ENCODE peak calls at places on chromosome 19, in four cellular contexts. V is EL; D is T-helper 2 cell; U is stimulated activated CD4-positive, alpha-beta T cell treated with anti-CD3 and anti-CD28 coated beads, TNF-alpha, amount 100 ng/mL, for 1 hour. X is an unnamed sample.

GRCh38 chr19:6828698-6829633 is 56.5 kb downstream of the VAV1 start:
- DNase-seq in U (no peak), D (peak; percentile 20), V (no peak), X (no peak)

GRCh38 chr19:10219678-10220077 is 11.5 kb downstream of the S1PR2 start:
- DNase-seq in U (no peak), V (peak; percentile 55), D (peak; percentile 24), X (peak; percentile 41)

GRCh38 chr19:6774821-6775707 is 2.6 kb downstream of the VAV1 start:
- DNase-seq in D (no peak), U (no peak), V (no peak), X (peak; percentile 26)

GRCh38 chr19:46950526-46951235 is 69.0 kb upstream of the NPAS1 start:
- DNase-seq in U (no peak), V (no peak), D (no peak), X (no peak)

GRCh38 chr19:58182577-58182988 is 278 bp upstream of the ZNF274 start:
- DNase-seq in U (peak; percentile 69), D (peak; percentile 80), V (no peak), X (no peak)

GRCh38 chr19:33861950-33862349 is 65.3 kb downstream of the KCTD15 start:
- DNase-seq in V (no peak), U (no peak), D (no peak), X (no peak)

GRCh38 chr19:55442372-55443044 is 592 bp downstream of the SHISA7 start:
- DNase-seq in V (no peak), D (no peak), U (no peak), X (no peak)

GRCh38 chr19:14056741-14057356 is 5.0 kb downstream of the PALM3 start:
- DNase-seq in D (no peak), U (no peak), V (no peak), X (no peak)

GRCh38 chr19:3814648-3815047 is 28.5 kb upstream of the MATK start:
- DNase-seq in D (no peak), V (no peak), U (no peak), X (no peak)

GRCh38 chr19:41114132-41114531 is at the start of gene CYP2F1:
- DNase-seq in U (no peak), D (no peak), V (no peak), X (no peak)

GRCh38 chr19:14450168-14450874 is 17.2 kb downstream of the PKN1 start:
- DNase-seq in U (no peak), D (peak; percentile 61), V (peak; percentile 60), X (no peak)

GRCh38 chr19:19406878-19407639 is 1.6 kb downstream of the GATAD2A start:
- DNase-seq in D (peak; percentile 37), U (no peak), V (peak; percentile 55), X (peak; percentile 68)

GRCh38 chr19:49981603-49982593 is 20.9 kb upstream of the SIGLEC11 start:
- DNase-seq in U (no peak), D (no peak), V (no peak), X (no peak)

GRCh38 chr19:6023085-6023682 is 45.2 kb upstream of the RANBP3 start:
- DNase-seq in U (no peak), V (peak; percentile 68), D (no peak), X (peak; percentile 82)

GRCh38 chr19:11405846-11406643 is 13.1 kb downstream of the RGL3 start:
- DNase-seq in D (no peak), V (no peak), U (no peak), X (no peak)

GRCh38 chr19:52197964-52198363 is 8.1 kb downstream of the PPP2R1A start:
- DNase-seq in V (no peak), U (no peak), D (no peak), X (no peak)

GRCh38 chr19:56601375-56601774 is 6.3 kb downstream of the ZNF71 start:
- DNase-seq in D (no peak), U (no peak), V (peak; percentile 1), X (peak; percentile 19)

GRCh38 chr19:50418186-50419021 is at the start of gene SPIB:
- DNase-seq in V (no peak), D (no peak), U (no peak), X (peak; percentile 32)

GRCh38 chr19:7916137-7916907 is 1.7 kb downstream of the TGFBR3L start:
- DNase-seq in U (no peak), V (peak; percentile 32), D (peak; percentile 47), X (peak; percentile 11)

GRCh38 chr19:44596428-44597130 is 16.8 kb upstream of the IGSF23 start:
- DNase-seq in U (no peak), V (no peak), D (no peak), X (no peak)

GRCh38 chr19:18304194-18304495 is 18.7 kb downstream of the LSM4 start:
- DNase-seq in V (no peak), U (no peak), D (no peak), X (no peak)

X was measured in myocyte.